ENCODE peak calls at places on chromosomes 16 and 17, in four cellular contexts. Z is A549, C is GM12878, Y is HepG2. A is an unnamed sample.

GRCh38 chr17:58303981-58304734 is 23.4 kb upstream of the MPO start:
- DNase-seq in Z (peak; percentile 63), C (no peak), Y (peak; percentile 52), A (peak; percentile 89)

GRCh38 chr17:18328643-18329204 is 13.6 kb downstream of the SMCR8 start:
- DNase-seq in Z (no peak), C (no peak), Y (no peak), A (no peak)

GRCh38 chr17:77330602-77331081 is 189.9 kb downstream of the SEC14L1 start:
- DNase-seq in Z (no peak), C (no peak), Y (no peak), A (no peak)

GRCh38 chr17:49490271-49490670 is 4.8 kb upstream of the NGFR start:
- DNase-seq in Z (no peak), C (no peak), Y (no peak), A (no peak)

GRCh38 chr16:83269541-83269940 is 538.2 kb upstream of the HSBP1 start:
- DNase-seq in Z (no peak), C (no peak), Y (no peak), A (no peak)

GRCh38 chr17:43027091-43028032 is 2.3 kb downstream of the RND2 start:
- DNase-seq in Z (no peak), C (no peak), Y (no peak), A (no peak)

GRCh38 chr16:72711823-72712222 is 336.1 kb downstream of the ZFHX3 start:
- DNase-seq in Z (no peak), C (no peak), Y (no peak), A (no peak)

GRCh38 chr17:74981979-74982662 is 5.3 kb upstream of the CDR2L start:
- DNase-seq in Z (peak; percentile 76), C (no peak), Y (peak; percentile 72), A (peak; percentile 89)

GRCh38 chr17:16465861-16466338 is 26.1 kb downstream of the LRRC75A start:
- DNase-seq in Z (no peak), C (no peak), Y (no peak), A (no peak)

GRCh38 chr16:13727943-13728342 is 192.0 kb upstream of the ERCC4 start:
- DNase-seq in Z (no peak), C (no peak), Y (no peak), A (no peak)

GRCh38 chr17:17204041-17204591 is 2.0 kb downstream of the PLD6 start:
- DNase-seq in Z (no peak), C (no peak), Y (no peak), A (no peak)

GRCh38 chr16:26133401-26133800 is 441.6 kb downstream of the HS3ST4 start:
- DNase-seq in Z (no peak), C (no peak), Y (no peak), A (no peak)

GRCh38 chr16:64745275-64745674 is 376.6 kb downstream of the CDH11 start:
- DNase-seq in Z (no peak), C (no peak), Y (no peak), A (no peak)

GRCh38 chr17:50139950-50140885 is 10.3 kb upstream of the SAMD14 start:
- DNase-seq in Z (peak; percentile 91), C (no peak), Y (peak; percentile 77), A (peak; percentile 92)

GRCh38 chr17:74521701-74522201 is 9.5 kb downstream of the CD300LB start:
- DNase-seq in Z (no peak), C (no peak), Y (no peak), A (no peak)

GRCh38 chr17:77744268-77744988 is 214.1 kb upstream of the TNRC6C start:
- DNase-seq in Z (no peak), C (no peak), Y (no peak), A (no peak)

GRCh38 chr16:9499921-9500593 is 408.6 kb downstream of the HAPSTR1 start:
- DNase-seq in Z (no peak), C (no peak), Y (no peak), A (no peak)

GRCh38 chr16:9500872-9501271 is 409.4 kb downstream of the HAPSTR1 start:
- DNase-seq in Z (no peak), C (no peak), Y (no peak), A (no peak)

GRCh38 chr16:9503251-9503986 is 412.0 kb downstream of the HAPSTR1 start:
- DNase-seq in Z (no peak), C (no peak), Y (no peak), A (no peak)
- TF ChIP-seq MAX in Z (no peak), C (no peak), Y (no peak), A (no peak)

DNA sequence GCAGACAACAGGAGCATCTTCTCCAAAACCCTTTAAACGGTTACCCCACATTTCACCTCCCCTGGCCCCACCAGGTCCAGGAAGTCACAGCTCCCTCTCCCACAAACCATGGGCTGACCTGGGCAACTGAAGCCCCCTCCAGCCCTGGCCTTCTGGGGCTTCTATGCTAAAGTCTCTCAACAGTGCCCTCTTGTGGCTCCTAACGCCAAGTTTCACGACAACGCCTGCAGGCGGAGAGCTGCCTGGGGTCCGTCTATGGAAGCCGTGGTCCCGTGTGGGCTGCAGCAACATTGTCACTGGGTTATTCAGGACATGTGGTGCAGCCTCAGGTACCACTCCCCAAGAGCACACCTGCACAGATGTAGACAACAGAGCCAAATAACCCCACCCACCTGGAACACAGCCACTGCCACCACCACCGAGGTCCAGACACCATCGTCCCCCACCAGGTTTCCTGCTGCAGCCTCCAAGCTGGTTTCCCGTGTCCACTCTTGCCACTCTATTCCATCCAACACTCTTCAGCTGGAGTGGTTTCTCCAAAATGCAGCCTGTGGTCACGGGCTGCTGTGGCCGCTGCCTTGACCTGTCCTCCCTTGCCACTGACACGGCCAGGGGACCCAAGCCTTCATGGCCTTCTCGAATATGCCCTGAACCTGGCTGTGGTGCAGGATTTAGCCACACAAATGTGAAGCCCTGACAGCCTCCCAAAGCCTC is 19.1 kb downstream of the C16orf95 start:
- DNase-seq in Z (no peak), C (no peak), Y (peak; percentile 54), A (peak; percentile 74)
- TF ChIP-seq BHLHE40 in Z (no peak), C (no peak), Y (no peak), A (no peak)

DNA sequence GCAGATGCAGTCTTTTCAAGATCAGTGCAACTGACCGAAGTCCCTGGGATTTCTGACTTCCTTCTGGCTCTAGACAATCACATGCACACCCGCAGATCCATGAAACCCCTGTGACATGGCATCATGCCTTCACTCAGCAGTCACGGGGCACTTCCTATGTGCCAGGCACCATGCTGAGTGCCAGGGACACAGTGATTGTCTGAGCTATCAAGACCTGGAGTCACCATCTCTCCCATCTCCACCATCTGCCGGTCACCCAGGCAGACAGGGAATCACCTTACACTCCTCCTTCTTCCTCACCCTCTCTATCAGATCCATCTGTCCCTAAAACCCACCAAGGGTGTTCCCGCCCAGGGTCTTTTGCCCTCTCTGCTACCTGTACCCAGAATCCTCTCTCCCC is 5.3 kb downstream of the BEAN1 start:
- DNase-seq in Z (no peak), C (no peak), Y (no peak), A (no peak)
- TF ChIP-seq MAX in Z (no peak), C (no peak), Y (no peak), A (no peak)

DNA sequence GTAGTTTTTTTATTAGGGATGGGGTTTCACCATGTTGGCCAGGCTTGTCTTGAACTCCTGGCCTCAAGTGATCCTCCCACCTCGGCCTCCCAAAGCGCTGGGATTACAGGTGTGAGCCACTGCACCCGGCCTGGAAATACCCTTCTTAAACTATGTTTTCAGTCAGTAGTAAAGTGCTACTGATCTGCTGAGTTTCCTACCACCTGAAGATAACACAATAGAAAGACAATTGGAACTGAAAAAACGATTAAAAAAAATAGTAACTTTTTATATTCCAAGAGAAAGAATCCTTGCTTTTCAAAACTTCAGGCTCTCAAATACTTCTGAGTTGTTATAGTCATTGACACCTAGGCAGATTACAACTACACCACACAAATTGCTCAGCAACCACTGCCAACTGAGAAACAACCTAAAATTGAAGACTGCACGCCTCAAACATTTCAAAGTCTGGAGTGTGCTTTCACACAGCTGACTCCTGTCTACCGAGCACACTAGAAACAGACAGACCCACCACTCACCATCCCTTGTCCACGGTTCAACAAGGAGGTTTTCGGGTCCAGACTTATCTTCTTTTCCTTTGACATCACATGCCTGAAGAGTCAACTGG is 40.9 kb downstream of the ZZEF1 start:
- DNase-seq in Z (no peak), C (no peak), Y (no peak), A (no peak)
- TF ChIP-seq BHLHE40 in Z (no peak), C (no peak), Y (no peak), A (no peak)

GRCh38 chr16:734981-735881 is 5.6 kb downstream of the CIAO3 start:
- DNase-seq in Z (no peak), C (no peak), Y (no peak), A (no peak)

GRCh38 chr16:735982-736453 is 4.8 kb downstream of the CIAO3 start:
- DNase-seq in Z (no peak), C (no peak), Y (no peak), A (no peak)

GRCh38 chr16:734208-734980 is 6.4 kb downstream of the CIAO3 start:
- DNase-seq in Z (no peak), C (no peak), Y (no peak), A (no peak)

GRCh38 chr16:739560-740458 is 988 bp downstream of the CIAO3 start:
- DNase-seq in Z (no peak), C (no peak), Y (peak; percentile 61), A (no peak)

GRCh38 chr16:736936-737481 is 3.8 kb downstream of the CIAO3 start:
- DNase-seq in Z (no peak), C (no peak), Y (no peak), A (no peak)
- TF ChIP-seq MAX in Z (no peak), C (no peak), Y (no peak), A (no peak)

GRCh38 chr17:81395600-81396277 is 482 bp downstream of the BAHCC1 start:
- DNase-seq in Z (no peak), C (no peak), Y (no peak), A (no peak)

GRCh38 chr17:81397314-81398169 is 2.3 kb downstream of the BAHCC1 start:
- DNase-seq in Z (peak; percentile 81), C (no peak), Y (peak; percentile 93), A (no peak)

GRCh38 chr17:81398170-81398854 is 3.1 kb downstream of the BAHCC1 start:
- DNase-seq in Z (peak; percentile 58), C (no peak), Y (no peak), A (no peak)

GRCh38 chr17:81396278-81396721 is 1.0 kb downstream of the BAHCC1 start:
- DNase-seq in Z (no peak), C (no peak), Y (no peak), A (no peak)

GRCh38 chr17:81396722-81397313 is 1.6 kb downstream of the BAHCC1 start:
- DNase-seq in Z (peak; percentile 83), C (no peak), Y (no peak), A (no peak)
- TF ChIP-seq BHLHE40 in Z (no peak), C (no peak), Y (no peak), A (no peak)